ENCODE peak calls at places on chromosomes 16 and 17, in five cellular contexts. One of them, this sample, is unnamed.

GRCh38 chr16:11049396-11050059 is 105.2 kb downstream of the CLEC16A start:
- DNase-seq in stomach: no peak
- DNase-seq in caudate nucleus: no peak
- DNase-seq in activated CD4-positive, alpha-beta memory T cell treated with anti-CD3 and anti-CD28 coated beads for 36 hours: no peak
- DNase-seq in tibial artery: no peak
- DNase-seq in this sample: no peak

GRCh38 chr17:57051886-57052342 is 33.1 kb upstream of the AKAP1 start:
- DNase-seq in stomach: no peak
- DNase-seq in caudate nucleus: no peak
- DNase-seq in activated CD4-positive, alpha-beta memory T cell treated with anti-CD3 and anti-CD28 coated beads for 36 hours: no peak
- DNase-seq in tibial artery: no peak
- DNase-seq in this sample: no peak

GRCh38 chr17:29129731-29130130 is 50.5 kb downstream of the MYO18A start:
- DNase-seq in stomach: no peak
- DNase-seq in caudate nucleus: no peak
- DNase-seq in activated CD4-positive, alpha-beta memory T cell treated with anti-CD3 and anti-CD28 coated beads for 36 hours: no peak
- DNase-seq in tibial artery: no peak
- DNase-seq in this sample: no peak

GRCh38 chr17:4566785-4567184 is 6.4 kb upstream of the GGT6 start:
- DNase-seq in stomach: peak
- DNase-seq in caudate nucleus: no peak
- DNase-seq in activated CD4-positive, alpha-beta memory T cell treated with anti-CD3 and anti-CD28 coated beads for 36 hours: peak
- DNase-seq in tibial artery: no peak
- DNase-seq in this sample: peak

GRCh38 chr16:13245713-13246377 is 344.4 kb downstream of the SHISA9 start:
- DNase-seq in stomach: no peak
- DNase-seq in caudate nucleus: no peak
- DNase-seq in activated CD4-positive, alpha-beta memory T cell treated with anti-CD3 and anti-CD28 coated beads for 36 hours: no peak
- DNase-seq in tibial artery: no peak
- DNase-seq in this sample: no peak

GRCh38 chr17:2792541-2793169 is 3.6 kb upstream of the RAP1GAP2 start:
- DNase-seq in stomach: no peak
- DNase-seq in caudate nucleus: no peak
- DNase-seq in activated CD4-positive, alpha-beta memory T cell treated with anti-CD3 and anti-CD28 coated beads for 36 hours: peak
- DNase-seq in tibial artery: no peak
- DNase-seq in this sample: no peak

GRCh38 chr17:74981318-74981978 is 6.0 kb upstream of the CDR2L start:
- DNase-seq in stomach: no peak
- DNase-seq in caudate nucleus: no peak
- DNase-seq in activated CD4-positive, alpha-beta memory T cell treated with anti-CD3 and anti-CD28 coated beads for 36 hours: no peak
- DNase-seq in tibial artery: no peak
- DNase-seq in this sample: no peak

GRCh38 chr16:3086596-3087242 is 12.4 kb downstream of the ZSCAN10 start:
- DNase-seq in stomach: no peak
- DNase-seq in caudate nucleus: no peak
- DNase-seq in activated CD4-positive, alpha-beta memory T cell treated with anti-CD3 and anti-CD28 coated beads for 36 hours: no peak
- DNase-seq in tibial artery: no peak
- DNase-seq in this sample: no peak

GRCh38 chr17:2309338-2310143 is 5.8 kb downstream of the SRR start:
- DNase-seq in stomach: no peak
- DNase-seq in caudate nucleus: no peak
- DNase-seq in activated CD4-positive, alpha-beta memory T cell treated with anti-CD3 and anti-CD28 coated beads for 36 hours: no peak
- DNase-seq in tibial artery: no peak
- DNase-seq in this sample: no peak